ENCODE peak calls at places on chromosomes 1 and 21, in eight cellular contexts. One of them, this sample, is unnamed.

GRCh38 chr1:51576085-51576444 is 40.8 kb upstream of the OSBPL9 start:
- DNase-seq in lower lobe of right lung: no peak
- DNase-seq in brain microvascular endothelial cell: no peak
- DNase-seq in PC-3: no peak
- DNase-seq in CD8-positive, alpha-beta T cell: no peak
- DNase-seq in iPS DF 6.9: no peak
- DNase-seq in neural progenitor cell: no peak
- DNase-seq in CD8-positive, alpha-beta memory T cell: no peak
- DNase-seq in this sample: no peak

GRCh38 chr1:204520834-204521709 is 4.9 kb downstream of the MDM4 start:
- DNase-seq in lower lobe of right lung: no peak
- DNase-seq in brain microvascular endothelial cell: peak; percentile 52
- DNase-seq in PC-3: no peak
- DNase-seq in CD8-positive, alpha-beta T cell: peak; percentile 30
- DNase-seq in iPS DF 6.9: no peak
- DNase-seq in neural progenitor cell: no peak
- DNase-seq in CD8-positive, alpha-beta memory T cell: peak; percentile 76
- DNase-seq in this sample: no peak

GRCh38 chr1:2546515-2547209 is 9.5 kb upstream of the TNFRSF14 start:
- DNase-seq in lower lobe of right lung: peak; percentile 91
- DNase-seq in brain microvascular endothelial cell: peak; percentile 52
- DNase-seq in PC-3: peak; percentile 98
- DNase-seq in CD8-positive, alpha-beta T cell: peak; percentile 69
- DNase-seq in iPS DF 6.9: peak; percentile 88
- DNase-seq in neural progenitor cell: peak; percentile 94
- DNase-seq in CD8-positive, alpha-beta memory T cell: peak; percentile 88
- DNase-seq in this sample: peak; percentile 94

GRCh38 chr1:212606734-212607205 is 1.8 kb upstream of the ATF3 start:
- DNase-seq in lower lobe of right lung: peak; percentile 91
- DNase-seq in brain microvascular endothelial cell: no peak
- DNase-seq in PC-3: peak; percentile 63
- DNase-seq in CD8-positive, alpha-beta T cell: no peak
- DNase-seq in iPS DF 6.9: no peak
- DNase-seq in neural progenitor cell: peak; percentile 28
- DNase-seq in CD8-positive, alpha-beta memory T cell: peak; percentile 46
- DNase-seq in this sample: peak; percentile 93

GRCh38 chr1:177128665-177129281 is 35.7 kb downstream of the ASTN1 start:
- DNase-seq in lower lobe of right lung: no peak
- DNase-seq in brain microvascular endothelial cell: no peak
- DNase-seq in PC-3: no peak
- DNase-seq in CD8-positive, alpha-beta T cell: no peak
- DNase-seq in iPS DF 6.9: no peak
- DNase-seq in neural progenitor cell: no peak
- DNase-seq in CD8-positive, alpha-beta memory T cell: no peak
- DNase-seq in this sample: no peak

GRCh38 chr1:87706198-87706597 is 377.5 kb downstream of the LMO4 start:
- DNase-seq in lower lobe of right lung: no peak
- DNase-seq in brain microvascular endothelial cell: no peak
- DNase-seq in PC-3: peak; percentile 14
- DNase-seq in CD8-positive, alpha-beta T cell: no peak
- DNase-seq in iPS DF 6.9: no peak
- DNase-seq in neural progenitor cell: no peak
- DNase-seq in CD8-positive, alpha-beta memory T cell: no peak
- DNase-seq in this sample: no peak

GRCh38 chr21:35628331-35628730 is 432.0 kb downstream of the SETD4 start:
- DNase-seq in lower lobe of right lung: no peak
- DNase-seq in brain microvascular endothelial cell: no peak
- DNase-seq in PC-3: peak; percentile 40
- DNase-seq in CD8-positive, alpha-beta T cell: no peak
- DNase-seq in iPS DF 6.9: no peak
- DNase-seq in neural progenitor cell: no peak
- DNase-seq in CD8-positive, alpha-beta memory T cell: no peak
- DNase-seq in this sample: no peak

GRCh38 chr1:53107570-53108322 is 34.7 kb downstream of the SLC1A7 start:
- DNase-seq in lower lobe of right lung: no peak
- DNase-seq in brain microvascular endothelial cell: peak; percentile 90
- DNase-seq in PC-3: peak; percentile 97
- DNase-seq in CD8-positive, alpha-beta T cell: no peak
- DNase-seq in iPS DF 6.9: no peak
- DNase-seq in neural progenitor cell: no peak
- DNase-seq in CD8-positive, alpha-beta memory T cell: no peak
- DNase-seq in this sample: no peak

GRCh38 chr1:15038232-15039016 is 115.1 kb upstream of the TMEM51 start:
- DNase-seq in lower lobe of right lung: no peak
- DNase-seq in brain microvascular endothelial cell: no peak
- DNase-seq in PC-3: peak; percentile 56
- DNase-seq in CD8-positive, alpha-beta T cell: no peak
- DNase-seq in iPS DF 6.9: peak; percentile 60
- DNase-seq in neural progenitor cell: peak; percentile 59
- DNase-seq in CD8-positive, alpha-beta memory T cell: no peak
- DNase-seq in this sample: no peak

GRCh38 chr1:65527211-65527610 is 106.7 kb downstream of the LEPR start:
- DNase-seq in lower lobe of right lung: no peak
- DNase-seq in brain microvascular endothelial cell: no peak
- DNase-seq in PC-3: peak; percentile 23
- DNase-seq in CD8-positive, alpha-beta T cell: no peak
- DNase-seq in iPS DF 6.9: no peak
- DNase-seq in neural progenitor cell: no peak
- DNase-seq in CD8-positive, alpha-beta memory T cell: no peak
- DNase-seq in this sample: no peak
- H3K27ac ChIP-seq in lower lobe of right lung: peak overlapping the region; percentile 20
- H3K27ac ChIP-seq in brain microvascular endothelial cell: no peak overlapping the region
- H3K27ac ChIP-seq in PC-3: no peak overlapping the region
- H3K27ac ChIP-seq in CD8-positive, alpha-beta T cell: no peak overlapping the region
- H3K27ac ChIP-seq in iPS DF 6.9: no peak overlapping the region
- H3K27ac ChIP-seq in neural progenitor cell: no peak overlapping the region
- H3K27ac ChIP-seq in CD8-positive, alpha-beta memory T cell: peak overlapping the region; percentile 65
- H3K27ac ChIP-seq in this sample: peak overlapping the region; percentile 68

GRCh38 chr1:200035397-200035955 is 8.0 kb downstream of the NR5A2 start:
- DNase-seq in lower lobe of right lung: no peak
- DNase-seq in brain microvascular endothelial cell: no peak
- DNase-seq in PC-3: no peak
- DNase-seq in CD8-positive, alpha-beta T cell: no peak
- DNase-seq in iPS DF 6.9: no peak
- DNase-seq in neural progenitor cell: peak; percentile 55
- DNase-seq in CD8-positive, alpha-beta memory T cell: no peak
- DNase-seq in this sample: no peak
- H3K4me3 ChIP-seq in lower lobe of right lung: no peak overlapping the region
- H3K4me3 ChIP-seq in brain microvascular endothelial cell: no peak overlapping the region
- H3K4me3 ChIP-seq in PC-3: no peak overlapping the region
- H3K4me3 ChIP-seq in CD8-positive, alpha-beta T cell: no peak overlapping the region
- H3K4me3 ChIP-seq in iPS DF 6.9: peak overlapping the region; percentile 35
- H3K4me3 ChIP-seq in neural progenitor cell: peak overlapping the region; percentile 32
- H3K4me3 ChIP-seq in CD8-positive, alpha-beta memory T cell: no peak overlapping the region
- H3K4me3 ChIP-seq in this sample: no peak overlapping the region

GRCh38 chr21:15514073-15514946 is 215.5 kb upstream of the USP25 start:
- DNase-seq in lower lobe of right lung: no peak
- DNase-seq in brain microvascular endothelial cell: no peak
- DNase-seq in PC-3: no peak
- DNase-seq in CD8-positive, alpha-beta T cell: peak; percentile 11
- DNase-seq in iPS DF 6.9: no peak
- DNase-seq in neural progenitor cell: no peak
- DNase-seq in CD8-positive, alpha-beta memory T cell: peak; percentile 74
- DNase-seq in this sample: no peak
- H3K27ac ChIP-seq in lower lobe of right lung: no peak overlapping the region
- H3K27ac ChIP-seq in brain microvascular endothelial cell: no peak overlapping the region
- H3K27ac ChIP-seq in PC-3: no peak overlapping the region
- H3K27ac ChIP-seq in CD8-positive, alpha-beta T cell: peak overlapping the region; percentile 33
- H3K27ac ChIP-seq in iPS DF 6.9: no peak overlapping the region
- H3K27ac ChIP-seq in neural progenitor cell: no peak overlapping the region
- H3K27ac ChIP-seq in CD8-positive, alpha-beta memory T cell: no peak overlapping the region
- H3K27ac ChIP-seq in this sample: no peak overlapping the region

GRCh38 chr1:20717452-20718342 is at the start of gene KIF17:
- DNase-seq in lower lobe of right lung: peak; percentile 87
- DNase-seq in brain microvascular endothelial cell: peak; percentile 56
- DNase-seq in PC-3: peak; percentile 63
- DNase-seq in CD8-positive, alpha-beta T cell: peak; percentile 37
- DNase-seq in iPS DF 6.9: no peak
- DNase-seq in neural progenitor cell: peak; percentile 95
- DNase-seq in CD8-positive, alpha-beta memory T cell: peak; percentile 67
- DNase-seq in this sample: peak; percentile 89
- H3K4me3 ChIP-seq in lower lobe of right lung: peak within 1 kb of the TSS; percentile 51
- H3K4me3 ChIP-seq in brain microvascular endothelial cell: peak within 1 kb of the TSS; percentile 41
- H3K4me3 ChIP-seq in PC-3: peak within 1 kb of the TSS; percentile 62
- H3K4me3 ChIP-seq in CD8-positive, alpha-beta T cell: peak within 1 kb of the TSS; percentile 41
- H3K4me3 ChIP-seq in iPS DF 6.9: peak within 1 kb of the TSS; percentile 67
- H3K4me3 ChIP-seq in neural progenitor cell: peak within 1 kb of the TSS; percentile 48
- H3K4me3 ChIP-seq in CD8-positive, alpha-beta memory T cell: peak within 1 kb of the TSS; percentile 26
- H3K4me3 ChIP-seq in this sample: peak within 1 kb of the TSS; percentile 44

GRCh38 chr1:61139324-61140055 is 57.1 kb downstream of the NFIA start:
- DNase-seq in lower lobe of right lung: no peak
- DNase-seq in brain microvascular endothelial cell: peak; percentile 61
- DNase-seq in PC-3: peak; percentile 83
- DNase-seq in CD8-positive, alpha-beta T cell: no peak
- DNase-seq in iPS DF 6.9: no peak
- DNase-seq in neural progenitor cell: peak; percentile 28
- DNase-seq in CD8-positive, alpha-beta memory T cell: no peak
- DNase-seq in this sample: no peak
- H3K27ac ChIP-seq in lower lobe of right lung: no peak overlapping the region
- H3K27ac ChIP-seq in brain microvascular endothelial cell: peak overlapping the region; percentile 23
- H3K27ac ChIP-seq in PC-3: peak overlapping the region; percentile 30
- H3K27ac ChIP-seq in CD8-positive, alpha-beta T cell: no peak overlapping the region
- H3K27ac ChIP-seq in iPS DF 6.9: no peak overlapping the region
- H3K27ac ChIP-seq in neural progenitor cell: no peak overlapping the region
- H3K27ac ChIP-seq in CD8-positive, alpha-beta memory T cell: no peak overlapping the region
- H3K27ac ChIP-seq in this sample: no peak overlapping the region

GRCh38 chr1:143717434-143717833 is 254.4 kb downstream of the FAM72C start:
- DNase-seq in lower lobe of right lung: no peak
- DNase-seq in brain microvascular endothelial cell: no peak
- DNase-seq in PC-3: no peak
- DNase-seq in CD8-positive, alpha-beta T cell: no peak
- DNase-seq in iPS DF 6.9: no peak
- DNase-seq in neural progenitor cell: no peak
- DNase-seq in CD8-positive, alpha-beta memory T cell: no peak
- DNase-seq in this sample: no peak

GRCh38 chr1:143718021-143718420 is 253.8 kb downstream of the FAM72C start:
- DNase-seq in lower lobe of right lung: no peak
- DNase-seq in brain microvascular endothelial cell: no peak
- DNase-seq in PC-3: no peak
- DNase-seq in CD8-positive, alpha-beta T cell: no peak
- DNase-seq in iPS DF 6.9: no peak
- DNase-seq in neural progenitor cell: no peak
- DNase-seq in CD8-positive, alpha-beta memory T cell: no peak
- DNase-seq in this sample: no peak

GRCh38 chr1:143721024-143721373 is 250.8 kb downstream of the FAM72C start:
- DNase-seq in lower lobe of right lung: no peak
- DNase-seq in brain microvascular endothelial cell: no peak
- DNase-seq in PC-3: no peak
- DNase-seq in CD8-positive, alpha-beta T cell: no peak
- DNase-seq in iPS DF 6.9: no peak
- DNase-seq in neural progenitor cell: no peak
- DNase-seq in CD8-positive, alpha-beta memory T cell: no peak
- DNase-seq in this sample: no peak

GRCh38 chr1:143718524-143718923 is 253.3 kb downstream of the FAM72C start:
- DNase-seq in lower lobe of right lung: no peak
- DNase-seq in brain microvascular endothelial cell: no peak
- DNase-seq in PC-3: no peak
- DNase-seq in CD8-positive, alpha-beta T cell: no peak
- DNase-seq in iPS DF 6.9: no peak
- DNase-seq in neural progenitor cell: no peak
- DNase-seq in CD8-positive, alpha-beta memory T cell: no peak
- DNase-seq in this sample: no peak

DNA sequence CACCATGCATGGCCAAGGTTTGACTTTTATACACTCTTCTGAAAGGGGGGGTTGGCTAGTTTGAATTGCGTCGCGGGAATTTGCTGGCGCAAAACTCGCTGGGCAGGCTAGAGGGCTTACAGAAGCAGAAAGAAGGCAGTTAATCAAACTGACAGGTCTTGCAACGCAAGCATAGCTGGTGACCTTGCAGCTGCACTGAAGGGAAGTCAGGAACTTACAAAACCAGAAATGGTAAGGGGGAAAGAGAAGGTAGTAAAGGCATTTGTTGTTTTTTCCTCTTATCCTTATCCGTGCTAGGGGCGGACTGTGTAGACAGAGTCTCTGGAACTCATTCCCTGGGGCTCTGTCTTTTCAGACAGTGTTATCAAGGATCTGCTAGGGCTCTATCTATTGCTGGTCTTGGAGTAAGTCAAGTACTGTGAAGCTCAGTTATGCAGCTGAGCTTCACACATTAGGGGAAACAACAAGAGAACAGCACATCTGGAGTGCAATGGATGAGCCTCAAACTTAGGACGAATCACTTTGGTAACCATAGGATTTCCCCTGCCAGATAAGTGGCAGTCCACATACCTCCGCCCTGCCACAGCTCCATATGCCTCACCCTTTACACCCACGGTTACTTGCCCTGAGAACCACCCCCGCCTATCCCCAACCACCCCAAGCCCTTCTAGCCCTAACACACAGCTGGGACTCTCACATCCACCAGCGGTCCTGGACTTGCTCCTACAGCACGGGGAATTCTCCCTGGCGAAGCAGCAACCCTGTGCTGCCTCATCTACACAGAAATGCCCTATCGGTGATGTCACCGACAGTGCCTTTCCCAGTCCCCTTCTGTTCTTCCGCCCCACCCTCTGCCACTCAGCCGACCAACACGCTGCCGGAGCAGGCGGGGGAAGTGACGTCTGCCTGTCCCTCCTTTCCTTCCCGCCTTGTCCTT is 251.4 kb downstream of the FAM72C start:
- DNase-seq in lower lobe of right lung: peak; percentile 63
- DNase-seq in brain microvascular endothelial cell: no peak
- DNase-seq in PC-3: no peak
- DNase-seq in CD8-positive, alpha-beta T cell: no peak
- DNase-seq in iPS DF 6.9: no peak
- DNase-seq in neural progenitor cell: no peak
- DNase-seq in CD8-positive, alpha-beta memory T cell: no peak
- DNase-seq in this sample: peak; percentile 76
- H3K4me3 ChIP-seq in lower lobe of right lung: peak overlapping the region; percentile 21
- H3K4me3 ChIP-seq in brain microvascular endothelial cell: no peak overlapping the region
- H3K4me3 ChIP-seq in PC-3: no peak overlapping the region
- H3K4me3 ChIP-seq in CD8-positive, alpha-beta T cell: no peak overlapping the region
- H3K4me3 ChIP-seq in iPS DF 6.9: peak overlapping the region; percentile 24
- H3K4me3 ChIP-seq in neural progenitor cell: no peak overlapping the region
- H3K4me3 ChIP-seq in CD8-positive, alpha-beta memory T cell: no peak overlapping the region
- H3K4me3 ChIP-seq in this sample: no peak overlapping the region

GRCh38 chr1:38474738-38475623 is 384.6 kb downstream of the RRAGC start:
- DNase-seq in lower lobe of right lung: no peak
- DNase-seq in brain microvascular endothelial cell: no peak
- DNase-seq in PC-3: no peak
- DNase-seq in CD8-positive, alpha-beta T cell: no peak
- DNase-seq in iPS DF 6.9: no peak
- DNase-seq in neural progenitor cell: peak; percentile 25
- DNase-seq in CD8-positive, alpha-beta memory T cell: no peak
- DNase-seq in this sample: no peak

GRCh38 chr1:38477811-38478210 is 381.8 kb downstream of the RRAGC start:
- DNase-seq in lower lobe of right lung: no peak
- DNase-seq in brain microvascular endothelial cell: no peak
- DNase-seq in PC-3: no peak
- DNase-seq in CD8-positive, alpha-beta T cell: no peak
- DNase-seq in iPS DF 6.9: no peak
- DNase-seq in neural progenitor cell: no peak
- DNase-seq in CD8-positive, alpha-beta memory T cell: no peak
- DNase-seq in this sample: no peak

GRCh38 chr1:38476784-38477175 is 382.8 kb downstream of the RRAGC start:
- DNase-seq in lower lobe of right lung: no peak
- DNase-seq in brain microvascular endothelial cell: no peak
- DNase-seq in PC-3: no peak
- DNase-seq in CD8-positive, alpha-beta T cell: no peak
- DNase-seq in iPS DF 6.9: no peak
- DNase-seq in neural progenitor cell: no peak
- DNase-seq in CD8-positive, alpha-beta memory T cell: no peak
- DNase-seq in this sample: no peak

GRCh38 chr1:38475624-38476005 is 384.0 kb downstream of the RRAGC start:
- DNase-seq in lower lobe of right lung: no peak
- DNase-seq in brain microvascular endothelial cell: no peak
- DNase-seq in PC-3: no peak
- DNase-seq in CD8-positive, alpha-beta T cell: no peak
- DNase-seq in iPS DF 6.9: no peak
- DNase-seq in neural progenitor cell: no peak
- DNase-seq in CD8-positive, alpha-beta memory T cell: no peak
- DNase-seq in this sample: no peak

GRCh38 chr1:38476111-38476783 is 383.3 kb downstream of the RRAGC start:
- DNase-seq in lower lobe of right lung: peak; percentile 58
- DNase-seq in brain microvascular endothelial cell: no peak
- DNase-seq in PC-3: no peak
- DNase-seq in CD8-positive, alpha-beta T cell: no peak
- DNase-seq in iPS DF 6.9: no peak
- DNase-seq in neural progenitor cell: peak; percentile 89
- DNase-seq in CD8-positive, alpha-beta memory T cell: no peak
- DNase-seq in this sample: peak; percentile 74
- H3K27ac ChIP-seq in lower lobe of right lung: peak overlapping the region; percentile 69
- H3K27ac ChIP-seq in brain microvascular endothelial cell: no peak overlapping the region
- H3K27ac ChIP-seq in PC-3: no peak overlapping the region
- H3K27ac ChIP-seq in CD8-positive, alpha-beta T cell: no peak overlapping the region
- H3K27ac ChIP-seq in iPS DF 6.9: no peak overlapping the region
- H3K27ac ChIP-seq in neural progenitor cell: peak overlapping the region; percentile 96
- H3K27ac ChIP-seq in CD8-positive, alpha-beta memory T cell: no peak overlapping the region
- H3K27ac ChIP-seq in this sample: peak overlapping the region; percentile 65